ENCODE peak calls at places on chromosomes 5 and 9, in four cellular contexts. One of them, this sample, is unnamed.

GRCh38 chr5:131488463-131488862 is 146.6 kb downstream of the RAPGEF6 start:
- DNase-seq in AG04450: no peak
- DNase-seq in cardiac fibroblast: peak
- DNase-seq in IMR-90: peak
- DNase-seq in this sample: no peak

GRCh38 chr5:170757182-170757601 is 26.3 kb upstream of the GABRP start:
- DNase-seq in AG04450: no peak
- DNase-seq in cardiac fibroblast: peak
- DNase-seq in IMR-90: peak
- DNase-seq in this sample: peak

GRCh38 chr9:104900871-104901270 is 27.1 kb downstream of the ABCA1 start:
- DNase-seq in AG04450: no peak
- DNase-seq in cardiac fibroblast: peak
- DNase-seq in IMR-90: no peak
- DNase-seq in this sample: peak

GRCh38 chr9:76200315-76200714 is 193.9 kb downstream of the RFK start:
- DNase-seq in AG04450: no peak
- DNase-seq in cardiac fibroblast: peak
- DNase-seq in IMR-90: peak
- DNase-seq in this sample: peak

GRCh38 chr9:74496819-74497749 is at the start of gene RORB:
- DNase-seq in AG04450: no peak
- DNase-seq in cardiac fibroblast: peak
- DNase-seq in IMR-90: peak
- DNase-seq in this sample: peak

GRCh38 chr9:70510157-70510770 is 95.8 kb upstream of the KLF9 start:
- DNase-seq in AG04450: no peak
- DNase-seq in cardiac fibroblast: no peak
- DNase-seq in IMR-90: no peak
- DNase-seq in this sample: no peak

GRCh38 chr5:16135003-16135402 is 44.6 kb downstream of the MARCHF11 start:
- DNase-seq in AG04450: no peak
- DNase-seq in cardiac fibroblast: no peak
- DNase-seq in IMR-90: no peak
- DNase-seq in this sample: no peak

GRCh38 chr9:134501266-134502181 is 140.1 kb upstream of the COL5A1 start:
- DNase-seq in AG04450: no peak
- DNase-seq in cardiac fibroblast: no peak
- DNase-seq in IMR-90: no peak
- DNase-seq in this sample: no peak

GRCh38 chr5:80033513-80033912 is 1.6 kb upstream of the THBS4 start:
- DNase-seq in AG04450: no peak
- DNase-seq in cardiac fibroblast: no peak
- DNase-seq in IMR-90: no peak
- DNase-seq in this sample: no peak

GRCh38 chr9:132908635-132909034 is 29.9 kb downstream of the SPACA9 start:
- DNase-seq in AG04450: no peak
- DNase-seq in cardiac fibroblast: no peak
- DNase-seq in IMR-90: no peak
- DNase-seq in this sample: no peak

GRCh38 chr9:121772600-121773285 is 121.3 kb downstream of the DAB2IP start:
- DNase-seq in AG04450: no peak
- DNase-seq in cardiac fibroblast: no peak
- DNase-seq in IMR-90: no peak
- DNase-seq in this sample: no peak

GRCh38 chr5:177093082-177093712 is 6.5 kb downstream of the FGFR4 start:
- DNase-seq in AG04450: no peak
- DNase-seq in cardiac fibroblast: no peak
- DNase-seq in IMR-90: no peak
- DNase-seq in this sample: no peak

GRCh38 chr5:69364414-69364813 is 4.9 kb downstream of the AK6 start:
- DNase-seq in AG04450: no peak
- DNase-seq in cardiac fibroblast: peak
- DNase-seq in IMR-90: peak
- DNase-seq in this sample: peak

GRCh38 chr9:14292181-14292773 is 21.7 kb downstream of the NFIB start:
- DNase-seq in AG04450: no peak
- DNase-seq in cardiac fibroblast: no peak
- DNase-seq in IMR-90: no peak
- DNase-seq in this sample: no peak
- TF ChIP-seq CTCF in AG04450: no peak
- TF ChIP-seq CTCF in cardiac fibroblast: no peak
- TF ChIP-seq CTCF in IMR-90: no peak
- TF ChIP-seq CTCF in this sample: no peak

DNA sequence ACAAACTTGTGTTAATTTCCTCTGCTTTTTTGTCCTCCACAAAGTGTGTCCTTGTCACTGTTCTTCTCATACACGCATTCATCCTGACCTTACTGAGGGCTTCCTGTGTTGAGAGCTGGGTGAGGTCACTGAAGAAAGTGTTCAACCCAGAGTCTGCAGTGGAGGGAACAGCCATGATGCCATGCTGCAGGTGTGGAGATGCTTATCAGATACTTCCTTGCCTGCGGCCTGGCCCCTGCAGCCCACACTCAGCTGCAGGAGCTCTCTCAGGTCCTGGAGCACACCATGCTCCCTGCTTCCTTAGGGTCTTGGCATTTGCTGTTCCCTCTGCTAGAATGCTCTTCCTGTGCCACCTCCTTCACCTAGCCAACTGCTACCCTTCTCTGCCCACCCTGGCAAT is 108.1 kb upstream of the SPRY4 start:
- DNase-seq in AG04450: no peak
- DNase-seq in cardiac fibroblast: no peak
- DNase-seq in IMR-90: no peak
- DNase-seq in this sample: no peak
- H3K4me3 ChIP-seq in AG04450: no peak
- H3K4me3 ChIP-seq in cardiac fibroblast: no peak
- H3K4me3 ChIP-seq in IMR-90: no peak
- H3K4me3 ChIP-seq in this sample: no peak

DNA sequence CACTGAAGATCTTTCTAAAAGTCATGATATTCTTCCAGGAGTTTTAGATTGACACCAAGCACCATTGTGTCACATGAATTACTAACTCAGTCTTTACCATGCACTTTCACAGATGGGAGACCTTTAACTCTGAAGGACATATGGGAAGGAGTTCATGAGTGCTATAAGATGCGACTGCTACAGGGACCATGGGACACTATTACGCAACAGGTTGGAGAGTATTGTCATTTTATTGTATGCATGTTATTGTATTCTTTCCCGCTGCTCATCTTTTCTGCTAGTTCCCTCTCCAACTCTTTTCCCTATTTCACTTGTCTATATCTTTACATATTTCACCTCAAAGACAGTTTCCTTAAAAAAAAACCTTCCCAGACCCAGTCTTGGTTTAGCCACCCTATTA is 99.8 kb downstream of the RPS23 start:
- DNase-seq in AG04450: no peak
- DNase-seq in cardiac fibroblast: no peak
- DNase-seq in IMR-90: no peak
- DNase-seq in this sample: no peak
- TF ChIP-seq CTCF in AG04450: no peak
- TF ChIP-seq CTCF in cardiac fibroblast: no peak
- TF ChIP-seq CTCF in IMR-90: no peak
- TF ChIP-seq CTCF in this sample: no peak

DNA sequence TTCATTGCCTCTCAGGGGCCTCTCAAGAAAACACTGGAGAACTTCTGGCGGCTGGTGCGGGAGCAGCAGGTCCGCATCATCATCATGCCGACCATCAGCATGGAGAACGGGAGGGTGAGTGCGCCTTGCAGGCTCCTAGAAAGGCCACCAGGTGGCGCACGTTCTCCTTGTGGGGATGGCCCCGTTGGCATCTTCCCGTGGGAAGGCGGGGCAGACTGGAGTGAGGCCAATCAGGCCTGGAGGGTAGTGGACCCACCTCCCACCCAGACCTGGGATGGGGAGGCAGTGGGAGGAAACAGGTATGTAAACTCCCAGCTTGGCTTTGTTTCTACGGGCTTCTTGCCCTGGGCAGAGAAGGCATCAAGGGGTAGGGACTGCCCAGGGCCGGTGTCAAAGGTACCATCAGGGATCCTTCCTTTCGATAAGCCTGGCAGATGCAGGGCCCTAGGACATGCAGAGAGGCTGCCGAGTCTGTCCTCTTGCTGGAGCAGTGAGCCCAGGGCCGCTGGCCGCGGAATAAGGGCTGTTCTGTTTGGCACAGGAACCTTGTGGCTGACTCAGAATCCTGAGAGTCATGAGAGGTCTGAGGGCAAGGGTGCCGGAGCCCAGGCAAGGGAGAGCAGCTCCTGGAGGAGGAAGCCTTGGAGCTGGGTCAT is 18.9 kb upstream of the SPTLC1 start:
- DNase-seq in AG04450: peak
- DNase-seq in cardiac fibroblast: peak
- DNase-seq in IMR-90: peak
- DNase-seq in this sample: peak
- H3K4me3 ChIP-seq in AG04450: peak
- H3K4me3 ChIP-seq in cardiac fibroblast: peak
- H3K4me3 ChIP-seq in IMR-90: no peak
- H3K4me3 ChIP-seq in this sample: peak

GRCh38 chr9:129875687-129876395 is 40.6 kb downstream of the USP20 start:
- DNase-seq in AG04450: no peak
- DNase-seq in cardiac fibroblast: no peak
- DNase-seq in IMR-90: peak
- DNase-seq in this sample: peak
- TF ChIP-seq CTCF in AG04450: no peak
- TF ChIP-seq CTCF in cardiac fibroblast: no peak
- TF ChIP-seq CTCF in IMR-90: no peak
- TF ChIP-seq CTCF in this sample: no peak

DNA sequence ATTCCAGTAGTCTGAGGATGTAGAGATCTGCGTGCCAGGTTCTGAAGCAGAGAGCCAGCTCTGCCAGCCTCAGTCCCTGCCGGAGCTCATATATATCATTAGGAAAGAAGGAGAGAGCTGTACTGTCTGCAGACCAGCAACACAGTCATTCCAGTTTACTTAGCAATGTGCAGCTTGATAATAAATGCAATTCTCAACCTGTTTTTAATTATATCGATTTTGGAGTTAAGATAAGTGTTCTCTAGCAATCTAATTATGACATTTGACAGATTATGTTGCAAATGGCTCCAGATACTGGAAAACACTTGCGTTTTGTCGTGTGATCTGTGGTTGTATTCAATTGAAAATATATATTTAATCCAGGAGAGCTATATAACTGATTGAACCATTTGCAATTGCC is 540.5 kb downstream of the CTNND2 start:
- DNase-seq in AG04450: no peak
- DNase-seq in cardiac fibroblast: no peak
- DNase-seq in IMR-90: no peak
- DNase-seq in this sample: no peak
- H3K4me3 ChIP-seq in AG04450: no peak
- H3K4me3 ChIP-seq in cardiac fibroblast: no peak
- H3K4me3 ChIP-seq in IMR-90: no peak
- H3K4me3 ChIP-seq in this sample: no peak

DNA sequence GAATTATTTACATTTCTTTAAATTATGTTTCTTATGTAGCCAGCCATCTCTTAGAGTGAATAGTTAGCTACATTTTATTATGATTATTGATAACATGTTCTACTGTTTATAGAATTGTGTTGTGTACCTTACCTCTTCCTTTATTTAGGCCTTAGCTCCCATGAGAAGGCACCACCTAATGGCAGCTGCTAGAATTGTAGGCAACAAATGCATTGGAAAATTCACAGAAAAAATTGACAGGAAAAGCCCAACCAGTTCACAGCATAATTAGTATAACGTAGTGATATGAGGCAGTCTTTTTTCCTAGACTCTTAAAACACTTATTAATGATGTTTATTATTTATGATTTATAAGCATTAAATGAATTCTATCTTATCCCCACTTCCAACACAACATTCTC is 175.8 kb downstream of the WDR70 start:
- DNase-seq in AG04450: no peak
- DNase-seq in cardiac fibroblast: no peak
- DNase-seq in IMR-90: no peak
- DNase-seq in this sample: no peak
- TF ChIP-seq CTCF in AG04450: peak
- TF ChIP-seq CTCF in cardiac fibroblast: peak
- TF ChIP-seq CTCF in IMR-90: peak
- TF ChIP-seq CTCF in this sample: peak

DNA sequence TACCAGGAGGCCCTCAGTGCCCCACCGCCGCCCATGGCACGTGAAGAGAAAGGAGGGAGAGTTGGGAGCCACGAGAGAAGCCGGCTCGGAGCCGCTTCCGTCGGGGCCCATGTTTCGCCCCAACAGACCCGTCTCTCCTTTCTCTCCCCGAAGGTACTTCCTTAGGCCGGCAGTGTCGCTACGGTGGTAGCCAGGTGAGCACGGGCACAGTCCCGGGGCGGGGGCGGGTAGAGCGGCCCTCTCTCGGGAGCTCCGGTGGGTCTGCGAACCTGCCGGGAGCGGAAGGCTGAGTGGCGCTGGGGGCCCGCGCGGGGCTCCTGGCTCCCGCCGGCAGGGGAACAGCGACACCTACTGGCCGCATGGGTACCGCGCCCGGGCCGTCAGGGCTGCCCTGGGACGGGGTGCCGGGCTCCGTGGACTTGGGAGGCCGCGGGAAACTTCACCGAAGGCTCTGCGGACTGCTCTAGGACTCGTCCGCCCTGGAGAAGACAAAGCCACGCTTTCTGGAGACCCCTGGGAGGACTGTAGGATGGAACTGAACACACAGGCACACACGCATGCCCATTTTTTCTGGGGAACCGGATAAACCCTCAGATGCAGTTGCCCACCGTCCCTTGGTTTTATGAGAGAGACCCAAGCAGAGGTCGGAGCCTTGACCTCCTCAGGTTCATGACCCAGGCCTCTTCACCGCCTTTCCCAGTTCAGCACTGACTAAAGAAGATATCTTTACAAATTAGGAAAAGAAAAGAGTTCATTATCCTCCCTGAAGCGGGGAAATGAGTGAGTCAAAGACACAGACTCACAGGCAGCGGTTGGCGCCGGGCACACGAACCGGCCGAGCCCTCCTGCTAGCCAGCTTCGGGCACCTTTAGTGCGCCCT is 202.5 kb downstream of the MEF2C start:
- DNase-seq in AG04450: no peak
- DNase-seq in cardiac fibroblast: peak
- DNase-seq in IMR-90: peak
- DNase-seq in this sample: peak
- H3K4me3 ChIP-seq in AG04450: peak
- H3K4me3 ChIP-seq in cardiac fibroblast: peak
- H3K4me3 ChIP-seq in IMR-90: peak
- H3K4me3 ChIP-seq in this sample: peak

GRCh38 chr5:45334939-45335338 is 361.2 kb downstream of the HCN1 start:
- DNase-seq in AG04450: no peak
- DNase-seq in cardiac fibroblast: no peak
- DNase-seq in IMR-90: no peak
- DNase-seq in this sample: no peak

GRCh38 chr5:45335978-45336377 is 360.2 kb downstream of the HCN1 start:
- DNase-seq in AG04450: no peak
- DNase-seq in cardiac fibroblast: no peak
- DNase-seq in IMR-90: no peak
- DNase-seq in this sample: no peak

GRCh38 chr5:45335346-45335745 is 360.8 kb downstream of the HCN1 start:
- DNase-seq in AG04450: no peak
- DNase-seq in cardiac fibroblast: no peak
- DNase-seq in IMR-90: no peak
- DNase-seq in this sample: no peak

GRCh38 chr5:45336464-45336863 is 359.7 kb downstream of the HCN1 start:
- DNase-seq in AG04450: no peak
- DNase-seq in cardiac fibroblast: no peak
- DNase-seq in IMR-90: no peak
- DNase-seq in this sample: no peak
- TF ChIP-seq CTCF in AG04450: no peak
- TF ChIP-seq CTCF in cardiac fibroblast: no peak
- TF ChIP-seq CTCF in IMR-90: no peak
- TF ChIP-seq CTCF in this sample: no peak